ENCODE peak calls at places on chromosomes 1 and 21, in seven cellular contexts. Z is fibroblast of lung, V is AG04450, H is astrocyte of the cerebellum, A is ovary, L is bronchial epithelial cell, X is epithelial cell of proximal tubule. U is an unnamed sample.

GRCh38 chr1:182259229-182259872 is 132.2 kb downstream of the GLUL start:
- DNase-seq in Z (peak), V (no peak), H (peak), A (peak), L (peak), X (peak), U (no peak)

GRCh38 chr1:113088972-113089371 is 16.0 kb downstream of the LRIG2 start:
- DNase-seq in Z (no peak), V (no peak), H (no peak), A (no peak), L (no peak), X (no peak), U (no peak)

GRCh38 chr1:231220801-231221200 is 20.2 kb upstream of the GNPAT start:
- DNase-seq in Z (no peak), V (no peak), H (no peak), A (no peak), L (no peak), X (no peak), U (no peak)

GRCh38 chr1:244092293-244093264 is 41.5 kb downstream of the ZBTB18 start:
- DNase-seq in Z (no peak), V (peak), H (peak), A (no peak), L (peak), X (peak), U (no peak)

GRCh38 chr1:101960164-101960563 is 36.6 kb downstream of the OLFM3 start:
- DNase-seq in Z (no peak), V (no peak), H (no peak), A (no peak), L (no peak), X (no peak), U (no peak)

GRCh38 chr1:19938502-19938901 is 15.1 kb upstream of the PLA2G2E start:
- DNase-seq in Z (no peak), V (no peak), H (no peak), A (no peak), L (no peak), X (no peak), U (no peak)

GRCh38 chr1:232438476-232438875 is 191.5 kb downstream of the SIPA1L2 start:
- DNase-seq in Z (no peak), V (no peak), H (no peak), A (no peak), L (no peak), X (no peak), U (no peak)

GRCh38 chr1:93723733-93724270 is 42.2 kb upstream of the BCAR3 start:
- DNase-seq in Z (no peak), V (no peak), H (no peak), A (no peak), L (no peak), X (no peak), U (no peak)

GRCh38 chr1:1282998-1283397 is 2.8 kb downstream of the SCNN1D start:
- DNase-seq in Z (no peak), V (no peak), H (no peak), A (no peak), L (no peak), X (no peak), U (no peak)

GRCh38 chr1:30339866-30340265 is 383.5 kb downstream of the MATN1 start:
- DNase-seq in Z (no peak), V (no peak), H (no peak), A (no peak), L (no peak), X (no peak), U (no peak)

GRCh38 chr1:66371233-66372005 is 162.5 kb upstream of the SGIP1 start:
- DNase-seq in Z (peak), V (no peak), H (no peak), A (no peak), L (peak), X (peak), U (no peak)

GRCh38 chr1:229169399-229169798 is 101.5 kb upstream of the RAB4A start:
- DNase-seq in Z (no peak), V (no peak), H (no peak), A (no peak), L (no peak), X (no peak), U (no peak)

GRCh38 chr1:92858564-92859399 is 26.9 kb downstream of the RPL5 start:
- DNase-seq in Z (peak), V (peak), H (peak), A (peak), L (peak), X (peak), U (no peak)

GRCh38 chr1:99590578-99591209 is 55.2 kb upstream of the PALMD start:
- DNase-seq in Z (peak), V (peak), H (peak), A (no peak), L (peak), X (peak), U (no peak)

GRCh38 chr1:174040387-174040786 is 18.2 kb upstream of the RC3H1 start:
- DNase-seq in Z (peak), V (peak), H (no peak), A (no peak), L (peak), X (no peak), U (no peak)

GRCh38 chr21:38505654-38506523 is 7.6 kb upstream of the ERG start:
- DNase-seq in Z (peak), V (peak), H (peak), A (peak), L (peak), X (no peak), U (no peak)

GRCh38 chr1:15262711-15263110 is 15.7 kb downstream of the FHAD1 start:
- DNase-seq in Z (no peak), V (no peak), H (no peak), A (no peak), L (no peak), X (no peak), U (no peak)

GRCh38 chr1:93746423-93746822 is 64.8 kb upstream of the BCAR3 start:
- DNase-seq in Z (no peak), V (no peak), H (no peak), A (no peak), L (no peak), X (no peak), U (no peak)

GRCh38 chr1:226863446-226863845 is 7.0 kb upstream of the PSEN2 start:
- DNase-seq in Z (peak), V (no peak), H (peak), A (no peak), L (peak), X (peak), U (no peak)

GRCh38 chr21:34914239-34914638 is 134.9 kb downstream of the RUNX1 start:
- DNase-seq in Z (no peak), V (no peak), H (no peak), A (no peak), L (no peak), X (no peak), U (no peak)

GRCh38 chr1:102434421-102434820 is 437.7 kb upstream of the OLFM3 start:
- DNase-seq in Z (no peak), V (no peak), H (no peak), A (no peak), L (no peak), X (no peak), U (no peak)

DNA sequence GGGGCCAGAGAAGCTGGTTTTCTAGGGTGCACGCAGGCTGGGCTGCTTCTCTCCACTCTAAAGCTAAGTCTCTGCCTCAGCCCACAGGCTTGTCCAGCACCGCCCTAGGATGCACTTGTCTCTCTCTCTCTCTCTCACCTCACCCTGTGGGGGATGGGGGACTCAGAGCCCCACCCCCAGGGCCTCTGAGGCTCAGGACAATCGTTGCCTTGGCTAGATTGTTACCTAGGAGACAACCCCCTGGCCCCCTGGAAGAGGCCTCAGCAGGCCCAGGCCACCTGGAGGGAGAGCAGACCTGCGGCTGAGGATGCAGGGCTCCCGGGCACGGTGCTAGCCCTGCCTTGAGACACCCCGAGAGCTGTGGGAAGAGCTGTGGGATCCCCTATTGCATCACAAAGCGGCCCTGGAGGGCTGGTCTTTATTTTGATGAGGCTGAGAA is at the start of gene ACTRT2:
- DNase-seq in Z (no peak), V (no peak), H (no peak), A (no peak), L (no peak), X (no peak), U (peak)
- TF ChIP-seq CTCF in Z (no peak), V (no peak), H (no peak), A (no peak), L (no peak), X (no peak), U (no peak)

GRCh38 chr21:16942703-16943102 is 570.1 kb upstream of the CXADR start:
- DNase-seq in Z (peak), V (no peak), H (peak), A (no peak), L (peak), X (no peak), U (no peak)
- TF ChIP-seq CTCF in Z (peak), V (peak), H (peak), A (no peak), L (peak), X (peak), U (peak)

GRCh38 chr1:164967300-164967699 is 389.2 kb downstream of the LMX1A start:
- DNase-seq in Z (no peak), V (no peak), H (no peak), A (no peak), L (no peak), X (no peak), U (no peak)
- TF ChIP-seq CTCF in Z (no peak), V (no peak), H (no peak), A (no peak), L (no peak), X (no peak), U (no peak)

GRCh38 chr1:115545791-115546733 is 95.7 kb upstream of the VANGL1 start:
- DNase-seq in Z (peak), V (peak), H (peak), A (peak), L (peak), X (peak), U (no peak)
- TF ChIP-seq CTCF in Z (peak), V (peak), H (peak), A (no peak), L (peak), X (peak), U (peak)

DNA sequence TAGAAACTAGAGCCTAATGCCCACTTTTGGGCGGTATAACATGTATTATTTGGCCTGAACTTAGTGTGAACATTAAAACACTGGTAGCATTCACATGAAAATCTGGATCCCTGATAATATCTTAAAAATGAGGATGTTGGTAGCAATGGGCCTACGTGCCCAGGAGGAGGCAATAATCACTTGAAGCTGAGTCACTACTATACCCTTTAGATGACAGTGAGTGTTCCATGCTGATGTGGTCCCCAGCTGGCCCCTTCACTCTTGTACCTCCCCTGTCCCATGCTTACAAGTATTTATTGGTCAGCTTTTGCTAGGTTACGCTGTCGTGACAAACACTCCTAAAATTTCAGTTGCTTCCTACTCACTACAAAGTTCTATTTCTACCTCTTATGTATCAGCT is 23.0 kb upstream of the POU2F1 start:
- DNase-seq in Z (no peak), V (no peak), H (no peak), A (no peak), L (no peak), X (no peak), U (no peak)
- TF ChIP-seq CTCF in Z (no peak), V (no peak), H (no peak), A (no peak), L (no peak), X (no peak), U (no peak)

GRCh38 chr1:155126494-155127104 is 1.1 kb upstream of the EFNA1 start:
- DNase-seq in Z (peak), V (no peak), H (no peak), A (no peak), L (no peak), X (no peak), U (no peak)
- TF ChIP-seq CTCF in Z (no peak), V (no peak), H (no peak), A (no peak), L (no peak), X (no peak), U (peak)

GRCh38 chr21:31991356-31992331 is 118.8 kb downstream of the HUNK start:
- DNase-seq in Z (no peak), V (no peak), H (no peak), A (no peak), L (no peak), X (no peak), U (no peak)
- TF ChIP-seq CTCF in Z (no peak), V (no peak), H (no peak), A (no peak), L (no peak), X (no peak), U (no peak)

GRCh38 chr1:150067184-150068182 is at the start of gene VPS45:
- DNase-seq in Z (peak), V (peak), H (peak), A (peak), L (peak), X (peak), U (peak)
- TF ChIP-seq CTCF in Z (peak), V (peak), H (no peak), A (peak), L (peak), X (peak), U (peak)

U was measured in chondrocyte.